ENCODE peak calls at places on chromosomes 2 and 18, in nine cellular contexts. One of them, this sample, is unnamed.
A peak's percentile ranks its signal among the peaks of the same experiment; 100 is the strongest.

GRCh38 chr2:97900806-97901205 is 94.9 kb downstream of the TMEM131 start:
- DNase-seq in Caco-2: no peak
- DNase-seq in prostate gland: no peak
- DNase-seq in fibroblast of lung: peak; percentile 18
- DNase-seq in Panc1: no peak
- DNase-seq in endodermal cell: no peak
- DNase-seq in colonic mucosa: no peak
- DNase-seq in stomach: no peak
- DNase-seq in heart right ventricle: no peak
- DNase-seq in this sample: no peak

GRCh38 chr18:77127769-77128671 is 4.6 kb downstream of the MBP start:
- DNase-seq in Caco-2: no peak
- DNase-seq in prostate gland: peak; percentile 87
- DNase-seq in fibroblast of lung: peak; percentile 96
- DNase-seq in Panc1: peak; percentile 96
- DNase-seq in endodermal cell: no peak
- DNase-seq in colonic mucosa: peak; percentile 81
- DNase-seq in stomach: no peak
- DNase-seq in heart right ventricle: peak; percentile 40
- DNase-seq in this sample: no peak

GRCh38 chr2:212288308-212288707 is 250.3 kb downstream of the ERBB4 start:
- DNase-seq in Caco-2: peak; percentile 38
- DNase-seq in prostate gland: no peak
- DNase-seq in fibroblast of lung: no peak
- DNase-seq in Panc1: no peak
- DNase-seq in endodermal cell: peak; percentile 79
- DNase-seq in colonic mucosa: no peak
- DNase-seq in stomach: no peak
- DNase-seq in heart right ventricle: no peak
- DNase-seq in this sample: no peak

GRCh38 chr2:119407430-119408220 is 24.0 kb upstream of the TMEM37 start:
- DNase-seq in Caco-2: peak; percentile 59
- DNase-seq in prostate gland: peak; percentile 29
- DNase-seq in fibroblast of lung: peak; percentile 42
- DNase-seq in Panc1: peak; percentile 35
- DNase-seq in endodermal cell: peak; percentile 83
- DNase-seq in colonic mucosa: peak; percentile 72
- DNase-seq in stomach: peak; percentile 58
- DNase-seq in heart right ventricle: peak; percentile 61
- DNase-seq in this sample: peak; percentile 78

GRCh38 chr2:41167014-41167413 is 715.1 kb upstream of the SLC8A1 start:
- DNase-seq in Caco-2: no peak
- DNase-seq in prostate gland: no peak
- DNase-seq in fibroblast of lung: no peak
- DNase-seq in Panc1: no peak
- DNase-seq in endodermal cell: peak; percentile 60
- DNase-seq in colonic mucosa: no peak
- DNase-seq in stomach: no peak
- DNase-seq in heart right ventricle: no peak
- DNase-seq in this sample: no peak

GRCh38 chr2:97748397-97748796 is 35.0 kb downstream of the ZAP70 start:
- DNase-seq in Caco-2: peak; percentile 68
- DNase-seq in prostate gland: no peak
- DNase-seq in fibroblast of lung: no peak
- DNase-seq in Panc1: no peak
- DNase-seq in endodermal cell: peak; percentile 93
- DNase-seq in colonic mucosa: no peak
- DNase-seq in stomach: no peak
- DNase-seq in heart right ventricle: peak; percentile 59
- DNase-seq in this sample: no peak

GRCh38 chr2:221571391-221572179 is 519 bp downstream of the EPHA4 start:
- DNase-seq in Caco-2: peak; percentile 69
- DNase-seq in prostate gland: peak; percentile 15
- DNase-seq in fibroblast of lung: peak; percentile 50
- DNase-seq in Panc1: no peak
- DNase-seq in endodermal cell: peak; percentile 81
- DNase-seq in colonic mucosa: peak; percentile 59
- DNase-seq in stomach: no peak
- DNase-seq in heart right ventricle: peak; percentile 29
- DNase-seq in this sample: peak; percentile 19

GRCh38 chr2:74941284-74941683 is 17.2 kb upstream of the POLE4 start:
- DNase-seq in Caco-2: no peak
- DNase-seq in prostate gland: no peak
- DNase-seq in fibroblast of lung: no peak
- DNase-seq in Panc1: no peak
- DNase-seq in endodermal cell: no peak
- DNase-seq in colonic mucosa: no peak
- DNase-seq in stomach: no peak
- DNase-seq in heart right ventricle: no peak
- DNase-seq in this sample: no peak

GRCh38 chr18:48955528-48956261 is 4.9 kb upstream of the SMAD7 start:
- DNase-seq in Caco-2: no peak
- DNase-seq in prostate gland: no peak
- DNase-seq in fibroblast of lung: peak; percentile 94
- DNase-seq in Panc1: no peak
- DNase-seq in endodermal cell: peak; percentile 73
- DNase-seq in colonic mucosa: no peak
- DNase-seq in stomach: peak; percentile 50
- DNase-seq in heart right ventricle: peak; percentile 78
- DNase-seq in this sample: no peak

GRCh38 chr2:176464886-176465564 is 195.8 kb downstream of the MTX2 start:
- DNase-seq in Caco-2: no peak
- DNase-seq in prostate gland: no peak
- DNase-seq in fibroblast of lung: no peak
- DNase-seq in Panc1: no peak
- DNase-seq in endodermal cell: peak; percentile 54
- DNase-seq in colonic mucosa: no peak
- DNase-seq in stomach: no peak
- DNase-seq in heart right ventricle: no peak
- DNase-seq in this sample: no peak

GRCh38 chr2:233270366-233270765 is 18.9 kb downstream of the ATG16L1 start:
- DNase-seq in Caco-2: no peak
- DNase-seq in prostate gland: no peak
- DNase-seq in fibroblast of lung: no peak
- DNase-seq in Panc1: no peak
- DNase-seq in endodermal cell: no peak
- DNase-seq in colonic mucosa: no peak
- DNase-seq in stomach: no peak
- DNase-seq in heart right ventricle: no peak
- DNase-seq in this sample: no peak

GRCh38 chr2:26626606-26627005 is 14.6 kb downstream of the CIB4 start:
- DNase-seq in Caco-2: no peak
- DNase-seq in prostate gland: no peak
- DNase-seq in fibroblast of lung: no peak
- DNase-seq in Panc1: no peak
- DNase-seq in endodermal cell: no peak
- DNase-seq in colonic mucosa: no peak
- DNase-seq in stomach: no peak
- DNase-seq in heart right ventricle: no peak
- DNase-seq in this sample: no peak

GRCh38 chr2:175605599-175605988 is 396.5 kb downstream of the LNPK start:
- DNase-seq in Caco-2: no peak
- DNase-seq in prostate gland: no peak
- DNase-seq in fibroblast of lung: no peak
- DNase-seq in Panc1: no peak
- DNase-seq in endodermal cell: no peak
- DNase-seq in colonic mucosa: no peak
- DNase-seq in stomach: no peak
- DNase-seq in heart right ventricle: no peak
- DNase-seq in this sample: no peak

DNA sequence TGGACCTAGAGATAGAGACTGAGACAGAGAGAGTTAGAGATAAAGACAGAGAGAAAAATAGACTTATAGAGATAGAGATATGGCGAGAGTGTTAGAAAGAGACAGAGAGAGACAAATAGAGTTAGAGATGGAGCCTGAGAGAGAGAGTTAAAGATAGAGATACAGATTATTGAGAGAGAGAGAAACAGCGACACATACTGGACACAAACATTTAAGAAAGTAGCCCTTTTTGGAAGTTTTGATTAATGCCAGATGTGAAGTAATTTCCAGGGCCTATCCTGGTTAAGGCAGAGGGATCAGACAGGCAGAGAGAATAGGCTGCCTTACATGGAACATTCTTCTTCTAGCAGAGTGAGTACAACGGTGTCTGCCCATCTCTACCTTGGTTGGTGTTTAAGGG is 311.6 kb upstream of the CDH7 start:
- DNase-seq in Caco-2: no peak
- DNase-seq in prostate gland: no peak
- DNase-seq in fibroblast of lung: no peak
- DNase-seq in Panc1: no peak
- DNase-seq in endodermal cell: no peak
- DNase-seq in colonic mucosa: no peak
- DNase-seq in stomach: no peak
- DNase-seq in heart right ventricle: no peak
- DNase-seq in this sample: no peak
- TF ChIP-seq CTCF in Caco-2: no peak
- TF ChIP-seq CTCF in prostate gland: no peak
- TF ChIP-seq CTCF in fibroblast of lung: no peak
- TF ChIP-seq CTCF in Panc1: no peak
- TF ChIP-seq CTCF in endodermal cell: peak; percentile 58
- TF ChIP-seq CTCF in colonic mucosa: no peak
- TF ChIP-seq CTCF in stomach: no peak
- TF ChIP-seq CTCF in heart right ventricle: no peak
- TF ChIP-seq CTCF in this sample: no peak

DNA sequence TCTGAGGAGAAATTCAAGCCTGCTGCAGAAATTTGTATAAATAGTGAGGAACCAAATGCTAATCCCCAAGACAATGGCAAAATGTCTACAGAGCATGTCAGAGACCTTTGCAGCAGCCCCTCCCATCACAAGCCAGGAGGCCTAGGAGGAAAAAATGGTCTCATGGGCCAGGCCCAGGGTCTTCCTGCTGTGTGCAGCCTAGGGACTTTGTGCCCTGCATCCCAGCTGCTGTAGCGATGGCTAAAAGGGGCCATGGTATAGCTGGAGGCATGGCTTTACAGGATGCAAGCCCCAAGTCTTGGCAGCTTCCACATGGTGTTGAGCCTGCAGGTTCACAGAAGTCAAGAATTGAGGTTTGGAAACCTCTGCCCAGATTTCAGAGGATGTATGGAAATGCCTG is 191.2 kb upstream of the BCL2L11 start:
- DNase-seq in Caco-2: no peak
- DNase-seq in prostate gland: no peak
- DNase-seq in fibroblast of lung: no peak
- DNase-seq in Panc1: no peak
- DNase-seq in endodermal cell: no peak
- DNase-seq in colonic mucosa: no peak
- DNase-seq in stomach: no peak
- DNase-seq in heart right ventricle: no peak
- DNase-seq in this sample: no peak
- H3K9me3 ChIP-seq in Caco-2: peaks cover 25% of the 10 kb centered on the region
- H3K9me3 ChIP-seq in prostate gland: no peaks in the 10 kb centered on the region
- H3K9me3 ChIP-seq in fibroblast of lung: no peaks in the 10 kb centered on the region
- H3K9me3 ChIP-seq in Panc1: no peaks in the 10 kb centered on the region
- H3K9me3 ChIP-seq in endodermal cell: peaks cover 44% of the 10 kb centered on the region
- H3K9me3 ChIP-seq in colonic mucosa: no peaks in the 10 kb centered on the region
- H3K9me3 ChIP-seq in stomach: no peaks in the 10 kb centered on the region
- H3K9me3 ChIP-seq in heart right ventricle: peaks cover 11% of the 10 kb centered on the region
- H3K9me3 ChIP-seq in this sample: no peaks in the 10 kb centered on the region

GRCh38 chr2:113889471-113890252 is at the start of gene ACTR3:
- DNase-seq in Caco-2: peak; percentile 98
- DNase-seq in prostate gland: peak; percentile 98
- DNase-seq in fibroblast of lung: peak; percentile 98
- DNase-seq in Panc1: peak; percentile 92
- DNase-seq in endodermal cell: peak; percentile 100
- DNase-seq in colonic mucosa: peak; percentile 99
- DNase-seq in stomach: peak; percentile 98
- DNase-seq in heart right ventricle: peak; percentile 98
- DNase-seq in this sample: peak; percentile 99
- H3K36me3 ChIP-seq in Caco-2: no peaks in the 10 kb centered on the region
- H3K36me3 ChIP-seq in prostate gland: no peaks in the 10 kb centered on the region
- H3K36me3 ChIP-seq in fibroblast of lung: no peaks in the 10 kb centered on the region
- H3K36me3 ChIP-seq in Panc1: no peaks in the 10 kb centered on the region
- H3K36me3 ChIP-seq in endodermal cell: peaks cover 27% of the 10 kb centered on the region
- H3K36me3 ChIP-seq in colonic mucosa: no peaks in the 10 kb centered on the region
- H3K36me3 ChIP-seq in stomach: no peaks in the 10 kb centered on the region
- H3K36me3 ChIP-seq in heart right ventricle: no peaks in the 10 kb centered on the region
- H3K36me3 ChIP-seq in this sample: no peaks in the 10 kb centered on the region

GRCh38 chr2:27730980-27731691 is 40.4 kb upstream of the MRPL33 start:
- DNase-seq in Caco-2: no peak
- DNase-seq in prostate gland: no peak
- DNase-seq in fibroblast of lung: no peak
- DNase-seq in Panc1: no peak
- DNase-seq in endodermal cell: no peak
- DNase-seq in colonic mucosa: no peak
- DNase-seq in stomach: no peak
- DNase-seq in heart right ventricle: no peak
- DNase-seq in this sample: no peak
- TF ChIP-seq CTCF in Caco-2: no peak
- TF ChIP-seq CTCF in prostate gland: no peak
- TF ChIP-seq CTCF in fibroblast of lung: no peak
- TF ChIP-seq CTCF in Panc1: no peak
- TF ChIP-seq CTCF in endodermal cell: no peak
- TF ChIP-seq CTCF in colonic mucosa: no peak
- TF ChIP-seq CTCF in stomach: no peak
- TF ChIP-seq CTCF in heart right ventricle: no peak
- TF ChIP-seq CTCF in this sample: no peak

DNA sequence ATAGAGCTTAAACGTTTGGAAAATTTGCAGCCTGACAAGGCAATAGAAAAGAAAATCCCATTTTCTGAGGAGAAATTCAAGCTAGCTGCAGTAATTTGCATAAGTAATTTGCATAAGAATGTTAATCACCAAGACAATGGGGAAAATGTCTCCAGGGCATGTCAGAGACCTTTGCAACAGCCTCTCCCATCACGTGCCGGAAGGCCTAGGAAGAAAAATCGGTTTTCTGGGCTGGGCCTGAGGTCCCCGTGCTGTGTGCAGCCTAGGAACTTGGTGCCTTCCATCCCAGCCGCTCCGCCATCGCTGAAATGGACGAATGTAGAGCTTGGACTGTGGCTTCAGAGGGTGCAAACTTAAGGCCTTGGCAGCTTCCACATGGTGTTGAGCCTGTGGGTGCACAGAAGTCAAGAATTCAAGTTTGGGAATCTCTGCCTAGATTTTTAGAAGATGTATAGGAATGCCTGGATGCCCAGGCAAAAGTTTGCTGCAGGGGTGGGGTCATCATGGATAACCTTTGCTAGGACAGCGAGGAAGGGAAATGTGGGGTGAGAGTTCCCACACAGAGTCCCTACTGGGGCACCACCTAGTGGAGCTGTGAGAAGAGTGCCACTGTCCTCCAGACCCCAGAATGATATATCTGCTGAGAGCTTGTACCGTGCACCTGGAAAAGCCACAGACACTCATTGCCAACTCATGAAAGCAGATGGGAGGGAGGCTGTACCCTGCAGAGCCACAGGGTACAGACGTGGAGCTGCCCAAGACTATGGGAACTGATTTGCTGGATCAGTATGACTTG is 164.6 kb downstream of the GULP1 start:
- DNase-seq in Caco-2: no peak
- DNase-seq in prostate gland: no peak
- DNase-seq in fibroblast of lung: no peak
- DNase-seq in Panc1: no peak
- DNase-seq in endodermal cell: peak; percentile 67
- DNase-seq in colonic mucosa: no peak
- DNase-seq in stomach: no peak
- DNase-seq in heart right ventricle: no peak
- DNase-seq in this sample: no peak
- H3K9me3 ChIP-seq in Caco-2: peaks cover 2% of the 10 kb centered on the region
- H3K9me3 ChIP-seq in prostate gland: no peaks in the 10 kb centered on the region
- H3K9me3 ChIP-seq in fibroblast of lung: no peaks in the 10 kb centered on the region
- H3K9me3 ChIP-seq in Panc1: peaks cover 10% of the 10 kb centered on the region
- H3K9me3 ChIP-seq in endodermal cell: peaks cover 45% of the 10 kb centered on the region
- H3K9me3 ChIP-seq in colonic mucosa: no peaks in the 10 kb centered on the region
- H3K9me3 ChIP-seq in stomach: no peaks in the 10 kb centered on the region
- H3K9me3 ChIP-seq in heart right ventricle: no peaks in the 10 kb centered on the region
- H3K9me3 ChIP-seq in this sample: no peaks in the 10 kb centered on the region